ENCODE peak calls at places on chromosomes 4 and X, in five cellular contexts. One of them, this sample, is unnamed.

GRCh38 chr4:26490111-26490979 is at the start of gene CCKAR:
- DNase-seq in H9: no peak
- DNase-seq in H1: no peak
- DNase-seq in IMR-90: no peak
- DNase-seq in neuronal stem cell: no peak
- DNase-seq in this sample: no peak

GRCh38 chrX:118823263-118824172 is at the start of gene ZCCHC12:
- DNase-seq in H9: peak
- DNase-seq in H1: peak
- DNase-seq in IMR-90: peak
- DNase-seq in neuronal stem cell: peak
- DNase-seq in this sample: no peak

GRCh38 chrX:12949205-12949926 is 25.5 kb upstream of the TMSB4X start:
- DNase-seq in H9: no peak
- DNase-seq in H1: no peak
- DNase-seq in IMR-90: peak
- DNase-seq in neuronal stem cell: no peak
- DNase-seq in this sample: peak

GRCh38 chr4:108885211-108885610 is 122.4 kb upstream of the ETNPPL start:
- DNase-seq in H9: no peak
- DNase-seq in H1: no peak
- DNase-seq in IMR-90: peak
- DNase-seq in neuronal stem cell: no peak
- DNase-seq in this sample: no peak

GRCh38 chr4:27327421-27328181 is 467.0 kb downstream of the STIM2 start:
- DNase-seq in H9: no peak
- DNase-seq in H1: no peak
- DNase-seq in IMR-90: no peak
- DNase-seq in neuronal stem cell: no peak
- DNase-seq in this sample: no peak

GRCh38 chr4:183399616-183400015 is 44.8 kb upstream of the CDKN2AIP start:
- DNase-seq in H9: no peak
- DNase-seq in H1: no peak
- DNase-seq in IMR-90: no peak
- DNase-seq in neuronal stem cell: no peak
- DNase-seq in this sample: no peak

GRCh38 chrX:80578518-80579105 is 158.4 kb downstream of the TENT5D start:
- DNase-seq in H9: no peak
- DNase-seq in H1: no peak
- DNase-seq in IMR-90: peak
- DNase-seq in neuronal stem cell: no peak
- DNase-seq in this sample: no peak

GRCh38 chr4:124753941-124754581 is 41.5 kb upstream of the ANKRD50 start:
- DNase-seq in H9: no peak
- DNase-seq in H1: no peak
- DNase-seq in IMR-90: peak
- DNase-seq in neuronal stem cell: no peak
- DNase-seq in this sample: no peak

GRCh38 chrX:140274761-140275525 is 229.9 kb downstream of the SOX3 start:
- DNase-seq in H9: peak
- DNase-seq in H1: peak
- DNase-seq in IMR-90: peak
- DNase-seq in neuronal stem cell: peak
- DNase-seq in this sample: no peak

GRCh38 chrX:48794993-48795501 is 6.8 kb upstream of the HDAC6 start:
- DNase-seq in H9: no peak
- DNase-seq in H1: no peak
- DNase-seq in IMR-90: peak
- DNase-seq in neuronal stem cell: no peak
- DNase-seq in this sample: peak

GRCh38 chr4:99190336-99190735 is 28.7 kb downstream of the ADH6 start:
- DNase-seq in H9: no peak
- DNase-seq in H1: no peak
- DNase-seq in IMR-90: no peak
- DNase-seq in neuronal stem cell: no peak
- DNase-seq in this sample: peak

GRCh38 chrX:73577368-73577767 is 14.4 kb downstream of the CHIC1 start:
- DNase-seq in H9: no peak
- DNase-seq in H1: no peak
- DNase-seq in IMR-90: peak
- DNase-seq in neuronal stem cell: peak
- DNase-seq in this sample: no peak

GRCh38 chr4:26130173-26130572 is 190.6 kb upstream of the RBPJ start:
- DNase-seq in H9: no peak
- DNase-seq in H1: no peak
- DNase-seq in IMR-90: no peak
- DNase-seq in neuronal stem cell: no peak
- DNase-seq in this sample: no peak

GRCh38 chr4:133839326-133839725 is 362.3 kb downstream of the PABPC4L start:
- DNase-seq in H9: no peak
- DNase-seq in H1: no peak
- DNase-seq in IMR-90: peak
- DNase-seq in neuronal stem cell: no peak
- DNase-seq in this sample: no peak

GRCh38 chr4:56907009-56907408 is 691 bp upstream of the REST start:
- DNase-seq in H9: peak
- DNase-seq in H1: no peak
- DNase-seq in IMR-90: no peak
- DNase-seq in neuronal stem cell: no peak
- DNase-seq in this sample: peak

GRCh38 chr4:9898596-9899345 is 117.3 kb downstream of the DRD5 start:
- DNase-seq in H9: peak
- DNase-seq in H1: peak
- DNase-seq in IMR-90: peak
- DNase-seq in neuronal stem cell: peak
- DNase-seq in this sample: peak

GRCh38 chr4:152036626-152037025 is 275.8 kb upstream of the GATB start:
- DNase-seq in H9: no peak
- DNase-seq in H1: no peak
- DNase-seq in IMR-90: peak
- DNase-seq in neuronal stem cell: no peak
- DNase-seq in this sample: no peak

GRCh38 chrX:109830704-109831206 is 97.7 kb upstream of the ACSL4 start:
- DNase-seq in H9: no peak
- DNase-seq in H1: no peak
- DNase-seq in IMR-90: peak
- DNase-seq in neuronal stem cell: no peak
- DNase-seq in this sample: peak

GRCh38 chr4:149765630-149766029 is 50.0 kb downstream of the IQCM start:
- DNase-seq in H9: no peak
- DNase-seq in H1: no peak
- DNase-seq in IMR-90: peak
- DNase-seq in neuronal stem cell: no peak
- DNase-seq in this sample: peak

GRCh38 chr4:13160906-13161305 is 323.2 kb downstream of the RAB28 start:
- DNase-seq in H9: no peak
- DNase-seq in H1: no peak
- DNase-seq in IMR-90: peak
- DNase-seq in neuronal stem cell: no peak
- DNase-seq in this sample: no peak

GRCh38 chr4:76195326-76195725 is 18.3 kb downstream of the SCARB2 start:
- DNase-seq in H9: no peak
- DNase-seq in H1: no peak
- DNase-seq in IMR-90: no peak
- DNase-seq in neuronal stem cell: no peak
- DNase-seq in this sample: no peak

GRCh38 chrX:39679497-39680157 is 418.1 kb downstream of the BCOR start:
- DNase-seq in H9: no peak
- DNase-seq in H1: no peak
- DNase-seq in IMR-90: no peak
- DNase-seq in neuronal stem cell: no peak
- DNase-seq in this sample: no peak

GRCh38 chr4:82903737-82904136 is 3.2 kb downstream of the THAP9 start:
- DNase-seq in H9: no peak
- DNase-seq in H1: no peak
- DNase-seq in IMR-90: no peak
- DNase-seq in neuronal stem cell: no peak
- DNase-seq in this sample: no peak

GRCh38 chrX:20224814-20225487 is 41.8 kb downstream of the RPS6KA3 start:
- DNase-seq in H9: no peak
- DNase-seq in H1: no peak
- DNase-seq in IMR-90: peak
- DNase-seq in neuronal stem cell: no peak
- DNase-seq in this sample: no peak

GRCh38 chrX:150544222-150544787 is 24.1 kb upstream of the MTM1 start:
- DNase-seq in H9: peak
- DNase-seq in H1: no peak
- DNase-seq in IMR-90: no peak
- DNase-seq in neuronal stem cell: no peak
- DNase-seq in this sample: peak

GRCh38 chrX:68822641-68823410 is 6.0 kb upstream of the EFNB1 start:
- DNase-seq in H9: peak
- DNase-seq in H1: no peak
- DNase-seq in IMR-90: peak
- DNase-seq in neuronal stem cell: no peak
- DNase-seq in this sample: no peak

GRCh38 chrX:129557844-129558243 is 17.8 kb downstream of the OCRL start:
- DNase-seq in H9: no peak
- DNase-seq in H1: no peak
- DNase-seq in IMR-90: peak
- DNase-seq in neuronal stem cell: no peak
- DNase-seq in this sample: no peak

GRCh38 chr4:151774324-151774723 is 13.5 kb upstream of the GATB start:
- DNase-seq in H9: no peak
- DNase-seq in H1: no peak
- DNase-seq in IMR-90: no peak
- DNase-seq in neuronal stem cell: no peak
- DNase-seq in this sample: no peak

GRCh38 chrX:154602226-154602625 is 16.9 kb downstream of the CTAG1B start:
- DNase-seq in H9: no peak
- DNase-seq in H1: no peak
- DNase-seq in IMR-90: no peak
- DNase-seq in neuronal stem cell: no peak
- DNase-seq in this sample: no peak

GRCh38 chr4:6938758-6939201 is 29.2 kb downstream of the TBC1D14 start:
- DNase-seq in H9: no peak
- DNase-seq in H1: no peak
- DNase-seq in IMR-90: no peak
- DNase-seq in neuronal stem cell: no peak
- DNase-seq in this sample: no peak

GRCh38 chr4:55125763-55126541 is 557 bp upstream of the KDR start:
- DNase-seq in H9: peak
- DNase-seq in H1: no peak
- DNase-seq in IMR-90: no peak
- DNase-seq in neuronal stem cell: no peak
- DNase-seq in this sample: no peak

DNA sequence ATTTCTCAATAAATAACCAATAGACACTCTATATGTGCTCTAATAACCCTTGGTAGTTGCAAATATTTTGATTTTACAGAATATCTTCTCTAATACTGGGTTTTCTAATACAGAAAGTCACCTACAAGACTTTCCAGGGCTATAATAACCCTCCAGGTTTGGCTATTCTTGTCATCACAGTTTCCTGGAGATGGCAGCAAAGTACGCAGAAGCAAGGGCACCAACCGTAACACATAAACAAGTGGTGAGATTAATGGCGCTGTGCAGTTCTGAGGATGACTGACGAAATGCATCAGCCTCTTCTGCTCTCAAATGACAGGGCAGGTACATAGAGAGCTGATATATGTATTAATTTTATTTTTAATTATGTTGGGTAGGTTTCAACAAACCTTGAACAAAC is 122.4 kb downstream of the C4orf33 start:
- DNase-seq in H9: no peak
- DNase-seq in H1: no peak
- DNase-seq in IMR-90: no peak
- DNase-seq in neuronal stem cell: peak
- DNase-seq in this sample: no peak
- H2AFZ ChIP-seq in H9: no peak
- H2AFZ ChIP-seq in H1: no peak
- H2AFZ ChIP-seq in IMR-90: no peak
- H2AFZ ChIP-seq in neuronal stem cell: no peak
- H2AFZ ChIP-seq in this sample: no peak

DNA sequence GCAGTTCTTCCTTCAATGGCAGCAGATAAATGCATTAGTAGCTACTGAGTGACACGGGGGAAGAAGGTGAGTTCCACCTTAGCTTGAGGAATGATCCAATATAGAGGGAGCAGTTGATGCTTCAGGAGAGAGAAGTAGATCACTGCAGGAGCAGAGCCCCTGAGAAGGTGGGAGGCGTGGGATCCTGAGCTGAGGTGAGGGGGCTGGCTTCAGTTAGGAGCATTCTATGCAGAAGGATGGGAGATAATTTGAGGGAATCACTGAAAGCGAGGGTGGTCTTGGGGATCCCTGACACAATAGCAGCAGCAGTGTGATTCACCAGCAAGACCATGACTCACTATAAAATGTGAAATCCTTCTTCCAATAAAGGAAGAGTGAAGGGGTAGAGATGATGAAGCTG is 48.0 kb downstream of the XAGE2 start:
- DNase-seq in H9: no peak
- DNase-seq in H1: no peak
- DNase-seq in IMR-90: no peak
- DNase-seq in neuronal stem cell: no peak
- DNase-seq in this sample: no peak
- H3K23ac ChIP-seq in H9: no peak
- H3K23ac ChIP-seq in H1: no peak
- H3K23ac ChIP-seq in IMR-90: no peak
- H3K23ac ChIP-seq in neuronal stem cell: no peak
- H3K23ac ChIP-seq in this sample: no peak

GRCh38 chr4:125985856-125986255 is 671.1 kb downstream of the FAT4 start:
- DNase-seq in H9: peak
- DNase-seq in H1: peak
- DNase-seq in IMR-90: no peak
- DNase-seq in neuronal stem cell: no peak
- DNase-seq in this sample: no peak
- H3K18ac ChIP-seq in H9: no peak
- H3K18ac ChIP-seq in H1: no peak
- H3K18ac ChIP-seq in IMR-90: no peak
- H3K18ac ChIP-seq in neuronal stem cell: no peak
- H3K18ac ChIP-seq in this sample: no peak

GRCh38 chr4:30792616-30793015 is 72.4 kb downstream of the PCDH7 start:
- DNase-seq in H9: no peak
- DNase-seq in H1: no peak
- DNase-seq in IMR-90: no peak
- DNase-seq in neuronal stem cell: peak
- DNase-seq in this sample: no peak
- H2AFZ ChIP-seq in H9: no peak
- H2AFZ ChIP-seq in H1: no peak
- H2AFZ ChIP-seq in IMR-90: no peak
- H2AFZ ChIP-seq in neuronal stem cell: peak
- H2AFZ ChIP-seq in this sample: no peak

This sample was measured in trophoblast cell.